ENCODE peak calls at places on chromosomes 5 and 9, in four cellular contexts. X, O, Z and I are unnamed samples.

GRCh38 chr5:5141625-5142527 is 1.7 kb downstream of the ADAMTS16 start:
- DNase-seq in X (peak), O (no peak), Z (peak), I (peak)

GRCh38 chr5:171901764-171902163 is 104.7 kb downstream of the FBXW11 start:
- DNase-seq in X (no peak), O (no peak), Z (no peak), I (no peak)

GRCh38 chr5:68354315-68354714 is 138.8 kb downstream of the PIK3R1 start:
- DNase-seq in X (no peak), O (no peak), Z (no peak), I (no peak)

GRCh38 chr5:160118349-160119141 is 705 bp downstream of the PWWP2A start:
- DNase-seq in X (peak), O (peak), Z (peak), I (peak)

GRCh38 chr5:67805666-67806348 is 409.7 kb upstream of the PIK3R1 start:
- DNase-seq in X (no peak), O (no peak), Z (no peak), I (no peak)

GRCh38 chr5:138096363-138096762 is 12.5 kb downstream of the WNT8A start:
- DNase-seq in X (no peak), O (peak), Z (peak), I (no peak)

GRCh38 chr9:99024959-99025358 is 80.0 kb upstream of the TGFBR1 start:
- DNase-seq in X (no peak), O (no peak), Z (no peak), I (no peak)

GRCh38 chr5:55864606-55865541 is 13.7 kb downstream of the IL31RA start:
- DNase-seq in X (no peak), O (no peak), Z (no peak), I (no peak)

GRCh38 chr5:147925020-147925419 is 18.7 kb upstream of the C5orf46 start:
- DNase-seq in X (no peak), O (no peak), Z (no peak), I (no peak)

GRCh38 chr5:42583322-42583721 is 160.1 kb downstream of the GHR start:
- DNase-seq in X (peak), O (no peak), Z (peak), I (peak)

GRCh38 chr5:131534995-131535394 is 100.0 kb downstream of the RAPGEF6 start:
- DNase-seq in X (no peak), O (no peak), Z (no peak), I (no peak)

GRCh38 chr5:1111727-1112289 is at the start of gene SLC12A7:
- DNase-seq in X (peak), O (no peak), Z (peak), I (peak)

GRCh38 chr5:139481580-139482049 is 943 bp downstream of the STING1 start:
- DNase-seq in X (no peak), O (no peak), Z (no peak), I (no peak)

GRCh38 chr5:132491368-132492364 is 1.1 kb upstream of the IRF1 start:
- DNase-seq in X (no peak), O (peak), Z (peak), I (no peak)

GRCh38 chr5:14872070-14872989 is 752 bp upstream of the ANKH start:
- DNase-seq in X (peak), O (peak), Z (peak), I (peak)

GRCh38 chr9:133874061-133874638 is 118.0 kb downstream of the VAV2 start:
- DNase-seq in X (peak), O (no peak), Z (no peak), I (peak)

GRCh38 chr5:168987540-168988300 is 313.2 kb downstream of the SLIT3 start:
- DNase-seq in X (peak), O (peak), Z (peak), I (peak)

GRCh38 chr9:82940386-82940785 is 122.6 kb downstream of the RASEF start:
- DNase-seq in X (no peak), O (no peak), Z (no peak), I (no peak)

GRCh38 chr9:105318729-105319513 is 74.5 kb downstream of the SLC44A1 start:
- DNase-seq in X (no peak), O (no peak), Z (no peak), I (no peak)

GRCh38 chr9:36320457-36320856 is 62.2 kb upstream of the GNE start:
- DNase-seq in X (peak), O (peak), Z (no peak), I (no peak)

GRCh38 chr5:96936431-96937221 is 746 bp downstream of the LNPEP start:
- DNase-seq in X (peak), O (peak), Z (peak), I (peak)

GRCh38 chr5:59640411-59640810 is 253.1 kb downstream of the PDE4D start:
- DNase-seq in X (peak), O (no peak), Z (no peak), I (no peak)

GRCh38 chr9:81815781-81816180 is 112.4 kb upstream of the SPATA31D4 start:
- DNase-seq in X (no peak), O (no peak), Z (no peak), I (no peak)

GRCh38 chr9:31304576-31304975 is 1079.9 kb upstream of the ACO1 start:
- DNase-seq in X (peak), O (no peak), Z (no peak), I (no peak)

GRCh38 chr9:98861881-98862501 is 54.5 kb downstream of the GALNT12 start:
- DNase-seq in X (no peak), O (peak), Z (no peak), I (peak)

GRCh38 chr9:108049026-108049591 is 559.5 kb upstream of the KLF4 start:
- DNase-seq in X (peak), O (no peak), Z (no peak), I (no peak)

GRCh38 chr9:114484854-114485443 is 20.3 kb downstream of the WHRN start:
- DNase-seq in X (peak), O (no peak), Z (peak), I (no peak)

GRCh38 chr5:88502179-88503064 is 233.8 kb upstream of the TMEM161B start:
- DNase-seq in X (peak), O (no peak), Z (peak), I (no peak)

GRCh38 chr5:143865421-143865820 is 53.5 kb downstream of the HMHB1 start:
- DNase-seq in X (no peak), O (no peak), Z (no peak), I (no peak)

GRCh38 chr5:107919361-107919760 is 248.6 kb upstream of the EFNA5 start:
- DNase-seq in X (no peak), O (no peak), Z (no peak), I (no peak)

GRCh38 chr5:56026863-56027300 is 32.1 kb upstream of the IL6ST start:
- DNase-seq in X (peak), O (no peak), Z (peak), I (no peak)

GRCh38 chr5:154286557-154286956 is 96.0 kb downstream of the GALNT10 start:
- DNase-seq in X (no peak), O (no peak), Z (no peak), I (no peak)

GRCh38 chr5:66927140-66927539 is 269.5 kb downstream of the CD180 start:
- DNase-seq in X (no peak), O (no peak), Z (no peak), I (no peak)